ENCODE peak calls at places on chromosomes 13 and 19, in five cellular contexts. One of them, this sample, is unnamed.

GRCh38 chr13:79995334-79995733 is 345.6 kb downstream of the SPRY2 start:
- DNase-seq in activated CD4-positive, CD25-positive, alpha-beta regulatory T cell: no peak
- DNase-seq in cardiac septum: no peak
- DNase-seq in NCI-H1048: no peak
- DNase-seq in hypothalamus: no peak
- DNase-seq in this sample: no peak

GRCh38 chr19:23273594-23274412 is 23.6 kb upstream of the ZNF724 start:
- DNase-seq in activated CD4-positive, CD25-positive, alpha-beta regulatory T cell: peak
- DNase-seq in cardiac septum: peak
- DNase-seq in NCI-H1048: peak
- DNase-seq in hypothalamus: peak
- DNase-seq in this sample: peak

GRCh38 chr13:75705395-75705794 is 69.3 kb downstream of the LMO7 start:
- DNase-seq in activated CD4-positive, CD25-positive, alpha-beta regulatory T cell: no peak
- DNase-seq in cardiac septum: no peak
- DNase-seq in NCI-H1048: no peak
- DNase-seq in hypothalamus: no peak
- DNase-seq in this sample: no peak

GRCh38 chr19:35408284-35409171 is 37.7 kb downstream of the GPR42 start:
- DNase-seq in activated CD4-positive, CD25-positive, alpha-beta regulatory T cell: no peak
- DNase-seq in cardiac septum: no peak
- DNase-seq in NCI-H1048: no peak
- DNase-seq in hypothalamus: no peak
- DNase-seq in this sample: no peak

GRCh38 chr19:4360641-4361151 is 17.3 kb downstream of the MPND start:
- DNase-seq in activated CD4-positive, CD25-positive, alpha-beta regulatory T cell: no peak
- DNase-seq in cardiac septum: no peak
- DNase-seq in NCI-H1048: no peak
- DNase-seq in hypothalamus: no peak
- DNase-seq in this sample: no peak

GRCh38 chr13:30679483-30680330 is 55.6 kb upstream of the ALOX5AP start:
- DNase-seq in activated CD4-positive, CD25-positive, alpha-beta regulatory T cell: no peak
- DNase-seq in cardiac septum: no peak
- DNase-seq in NCI-H1048: no peak
- DNase-seq in hypothalamus: no peak
- DNase-seq in this sample: no peak

GRCh38 chr13:98517576-98518310 is 59.2 kb downstream of the STK24 start:
- DNase-seq in activated CD4-positive, CD25-positive, alpha-beta regulatory T cell: no peak
- DNase-seq in cardiac septum: no peak
- DNase-seq in NCI-H1048: no peak
- DNase-seq in hypothalamus: no peak
- DNase-seq in this sample: no peak

GRCh38 chr13:43085545-43085944 is 62.2 kb downstream of the DNAJC15 start:
- DNase-seq in activated CD4-positive, CD25-positive, alpha-beta regulatory T cell: no peak
- DNase-seq in cardiac septum: no peak
- DNase-seq in NCI-H1048: no peak
- DNase-seq in hypothalamus: no peak
- DNase-seq in this sample: no peak

GRCh38 chr13:20843177-20843576 is 59.4 kb downstream of the XPO4 start:
- DNase-seq in activated CD4-positive, CD25-positive, alpha-beta regulatory T cell: no peak
- DNase-seq in cardiac septum: no peak
- DNase-seq in NCI-H1048: no peak
- DNase-seq in hypothalamus: no peak
- DNase-seq in this sample: no peak

GRCh38 chr13:106507560-106508274 is 27.7 kb downstream of the EFNB2 start:
- DNase-seq in activated CD4-positive, CD25-positive, alpha-beta regulatory T cell: no peak
- DNase-seq in cardiac septum: no peak
- DNase-seq in NCI-H1048: no peak
- DNase-seq in hypothalamus: no peak
- DNase-seq in this sample: no peak

GRCh38 chr13:106523566-106523965 is 11.9 kb downstream of the EFNB2 start:
- DNase-seq in activated CD4-positive, CD25-positive, alpha-beta regulatory T cell: no peak
- DNase-seq in cardiac septum: no peak
- DNase-seq in NCI-H1048: no peak
- DNase-seq in hypothalamus: no peak
- DNase-seq in this sample: no peak